ENCODE peak calls at places on chromosomes 16 and 17, in five cellular contexts. One of them, this sample, is unnamed.

GRCh38 chr17:43169561-43170139 is 1.4 kb upstream of the NBR1 start:
- DNase-seq in HepG2: peak
- DNase-seq in K562: peak
- DNase-seq in GM12878: no peak
- DNase-seq in HCT116: no peak
- DNase-seq in this sample: no peak

GRCh38 chr16:22380529-22380928 is 6.1 kb upstream of the CDR2 start:
- DNase-seq in HCT116: no peak
- DNase-seq in HepG2: no peak
- DNase-seq in GM12878: no peak
- DNase-seq in K562: no peak
- DNase-seq in this sample: no peak

GRCh38 chr16:54080524-54081008 is 206.0 kb downstream of the IRX3 start:
- DNase-seq in GM12878: no peak
- DNase-seq in HepG2: peak
- DNase-seq in HCT116: no peak
- DNase-seq in K562: no peak
- DNase-seq in this sample: no peak

GRCh38 chr17:17116406-17116805 is 74.1 kb downstream of the MPRIP start:
- DNase-seq in K562: no peak
- DNase-seq in HepG2: no peak
- DNase-seq in HCT116: no peak
- DNase-seq in GM12878: no peak
- DNase-seq in this sample: no peak

GRCh38 chr17:29136998-29137730 is 43.0 kb downstream of the MYO18A start:
- DNase-seq in HepG2: no peak
- DNase-seq in GM12878: no peak
- DNase-seq in K562: no peak
- DNase-seq in HCT116: no peak
- DNase-seq in this sample: no peak

GRCh38 chr17:18991531-18992315 is 12.8 kb downstream of the FAM83G start:
- DNase-seq in GM12878: no peak
- DNase-seq in K562: no peak
- DNase-seq in HCT116: no peak
- DNase-seq in HepG2: no peak
- DNase-seq in this sample: no peak

GRCh38 chr17:75126954-75127353 is 4.6 kb downstream of the NT5C start:
- DNase-seq in GM12878: no peak
- DNase-seq in K562: no peak
- DNase-seq in HCT116: no peak
- DNase-seq in HepG2: no peak
- DNase-seq in this sample: no peak

GRCh38 chr16:55341681-55342080 is 17.7 kb downstream of the IRX6 start:
- DNase-seq in GM12878: no peak
- DNase-seq in K562: no peak
- DNase-seq in HCT116: no peak
- DNase-seq in HepG2: no peak
- DNase-seq in this sample: no peak

GRCh38 chr16:69176033-69176780 is 10.8 kb upstream of the SNTB2 start:
- DNase-seq in K562: no peak
- DNase-seq in HCT116: no peak
- DNase-seq in HepG2: no peak
- DNase-seq in GM12878: no peak
- DNase-seq in this sample: no peak

GRCh38 chr16:1184156-1184868 is 31.4 kb downstream of the CACNA1H start:
- DNase-seq in HepG2: peak
- DNase-seq in K562: no peak
- DNase-seq in HCT116: no peak
- DNase-seq in GM12878: no peak
- DNase-seq in this sample: no peak

GRCh38 chr17:72717276-72717675 is 375.2 kb downstream of the SLC39A11 start:
- DNase-seq in GM12878: no peak
- DNase-seq in K562: no peak
- DNase-seq in HepG2: no peak
- DNase-seq in HCT116: no peak
- DNase-seq in this sample: no peak

GRCh38 chr17:47808830-47809480 is 12.6 kb downstream of the OSBPL7 start:
- DNase-seq in HCT116: no peak
- DNase-seq in K562: no peak
- DNase-seq in GM12878: no peak
- DNase-seq in HepG2: no peak
- DNase-seq in this sample: no peak

GRCh38 chr17:45115871-45116270 is 16.4 kb downstream of the PLCD3 start:
- DNase-seq in GM12878: no peak
- DNase-seq in HepG2: no peak
- DNase-seq in K562: no peak
- DNase-seq in HCT116: no peak
- DNase-seq in this sample: no peak

GRCh38 chr16:89374393-89374948 is 115.9 kb downstream of the ANKRD11 start:
- DNase-seq in K562: no peak
- DNase-seq in GM12878: no peak
- DNase-seq in HepG2: no peak
- DNase-seq in HCT116: no peak
- DNase-seq in this sample: no peak

GRCh38 chr17:51640108-51640622 is 379.8 kb downstream of the UTP18 start:
- DNase-seq in HCT116: peak
- DNase-seq in GM12878: no peak
- DNase-seq in HepG2: peak
- DNase-seq in K562: peak
- DNase-seq in this sample: no peak

GRCh38 chr17:63356275-63356905 is 89.7 kb downstream of the CYB561 start:
- DNase-seq in K562: no peak
- DNase-seq in HepG2: no peak
- DNase-seq in GM12878: no peak
- DNase-seq in HCT116: peak
- DNase-seq in this sample: no peak

GRCh38 chr16:12538667-12539081 is 265.0 kb downstream of the CPPED1 start:
- DNase-seq in HepG2: no peak
- DNase-seq in K562: no peak
- DNase-seq in GM12878: no peak
- DNase-seq in HCT116: no peak
- DNase-seq in this sample: no peak

GRCh38 chr16:11743308-11744074 is 834 bp upstream of the TXNDC11 start:
- DNase-seq in GM12878: no peak
- DNase-seq in HepG2: peak
- DNase-seq in HCT116: peak
- DNase-seq in K562: peak
- DNase-seq in this sample: no peak

GRCh38 chr17:17666111-17666714 is 15.0 kb upstream of the RAI1 start:
- DNase-seq in HCT116: no peak
- DNase-seq in K562: no peak
- DNase-seq in GM12878: no peak
- DNase-seq in HepG2: peak
- DNase-seq in this sample: no peak

GRCh38 chr17:45844695-45845375 is at the start of gene SPPL2C:
- DNase-seq in HepG2: no peak
- DNase-seq in GM12878: no peak
- DNase-seq in HCT116: no peak
- DNase-seq in K562: no peak
- DNase-seq in this sample: no peak

GRCh38 chr17:82370471-82371332 is 863 bp upstream of the UTS2R start:
- DNase-seq in GM12878: no peak
- DNase-seq in HCT116: no peak
- DNase-seq in HepG2: no peak
- DNase-seq in K562: no peak
- DNase-seq in this sample: no peak

GRCh38 chr16:85359147-85359822 is 247.0 kb upstream of the CIBAR2 start:
- DNase-seq in HCT116: no peak
- DNase-seq in K562: peak
- DNase-seq in GM12878: no peak
- DNase-seq in HepG2: no peak
- DNase-seq in this sample: no peak

GRCh38 chr17:181213-182163 is at the start of gene DOC2B:
- DNase-seq in HepG2: no peak
- DNase-seq in GM12878: no peak
- DNase-seq in HCT116: peak
- DNase-seq in K562: no peak
- DNase-seq in this sample: no peak

GRCh38 chr17:63622571-63623390 is 564 bp downstream of the MAP3K3 start:
- DNase-seq in GM12878: no peak
- DNase-seq in K562: peak
- DNase-seq in HepG2: peak
- DNase-seq in HCT116: no peak
- DNase-seq in this sample: no peak

GRCh38 chr17:35947156-35947585 is 3.7 kb upstream of the LYZL6 start:
- DNase-seq in HepG2: peak
- DNase-seq in GM12878: no peak
- DNase-seq in K562: peak
- DNase-seq in HCT116: peak
- DNase-seq in this sample: peak

GRCh38 chr16:20946015-20946629 is 45.6 kb downstream of the LYRM1 start:
- DNase-seq in K562: no peak
- DNase-seq in GM12878: no peak
- DNase-seq in HCT116: no peak
- DNase-seq in HepG2: no peak
- DNase-seq in this sample: no peak

GRCh38 chr16:88988980-88989791 is 12.2 kb upstream of the CBFA2T3 start:
- DNase-seq in HepG2: no peak
- DNase-seq in HCT116: no peak
- DNase-seq in K562: no peak
- DNase-seq in GM12878: no peak
- DNase-seq in this sample: no peak

GRCh38 chr17:41695134-41695661 is 6.5 kb downstream of the EIF1 start:
- DNase-seq in HCT116: no peak
- DNase-seq in K562: no peak
- DNase-seq in GM12878: no peak
- DNase-seq in HepG2: no peak
- DNase-seq in this sample: no peak
- TF ChIP-seq SRF in HCT116: no peak
- TF ChIP-seq SRF in K562: no peak
- TF ChIP-seq SRF in GM12878: no peak
- TF ChIP-seq SRF in HepG2: no peak
- TF ChIP-seq SRF in this sample: no peak

GRCh38 chr17:58416396-58416795 is 938 bp downstream of the RNF43 start:
- DNase-seq in GM12878: no peak
- DNase-seq in HCT116: no peak
- DNase-seq in K562: no peak
- DNase-seq in HepG2: no peak
- DNase-seq in this sample: no peak

GRCh38 chr17:58413684-58414083 is 3.6 kb downstream of the RNF43 start:
- DNase-seq in HCT116: no peak
- DNase-seq in GM12878: no peak
- DNase-seq in HepG2: no peak
- DNase-seq in K562: no peak
- DNase-seq in this sample: no peak

GRCh38 chr17:58415371-58416055 is 1.8 kb downstream of the RNF43 start:
- DNase-seq in GM12878: no peak
- DNase-seq in HCT116: no peak
- DNase-seq in K562: peak
- DNase-seq in HepG2: peak
- DNase-seq in this sample: no peak

GRCh38 chr17:58412910-58413630 is 4.3 kb downstream of the RNF43 start:
- DNase-seq in GM12878: no peak
- DNase-seq in HCT116: no peak
- DNase-seq in K562: peak
- DNase-seq in HepG2: peak
- DNase-seq in this sample: no peak

GRCh38 chr17:58414596-58414997 is 2.7 kb downstream of the RNF43 start:
- DNase-seq in HepG2: peak
- DNase-seq in HCT116: no peak
- DNase-seq in K562: peak
- DNase-seq in GM12878: no peak
- DNase-seq in this sample: no peak
- TF ChIP-seq SRF in HepG2: no peak
- TF ChIP-seq SRF in HCT116: no peak
- TF ChIP-seq SRF in K562: no peak
- TF ChIP-seq SRF in GM12878: no peak
- TF ChIP-seq SRF in this sample: no peak

DNA sequence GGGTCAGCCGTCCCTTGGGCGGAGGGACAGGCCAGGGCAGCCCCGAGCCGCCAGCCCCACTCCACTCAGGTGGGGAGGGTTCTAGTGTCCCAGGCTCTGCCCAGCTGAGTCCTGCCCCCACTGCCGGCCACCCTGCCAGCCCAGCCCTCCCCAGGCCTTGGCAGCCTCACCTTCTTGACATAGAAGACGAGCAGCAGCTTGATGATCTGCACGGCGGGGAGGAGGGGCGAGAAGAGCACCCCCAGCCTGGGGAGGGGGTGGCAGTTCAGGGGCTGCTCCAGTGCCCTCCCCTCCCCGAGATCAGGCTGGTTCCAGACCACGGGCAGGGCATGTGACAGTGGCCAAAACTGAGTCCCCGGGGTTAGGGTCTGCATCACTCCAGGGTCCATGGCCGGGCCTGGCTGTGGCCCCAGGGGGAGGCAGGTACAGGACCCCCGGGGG is 9.7 kb downstream of the TMC6 start:
- DNase-seq in GM12878: no peak
- DNase-seq in K562: no peak
- DNase-seq in HepG2: no peak
- DNase-seq in HCT116: no peak
- DNase-seq in this sample: no peak
- TF ChIP-seq SRF in GM12878: no peak
- TF ChIP-seq SRF in K562: no peak
- TF ChIP-seq SRF in HepG2: no peak
- TF ChIP-seq SRF in HCT116: no peak
- TF ChIP-seq SRF in this sample: no peak

GRCh38 chr17:8055851-8056231 is 17.0 kb downstream of the ALOX15B start:
- DNase-seq in HCT116: no peak
- DNase-seq in K562: no peak
- DNase-seq in HepG2: no peak
- DNase-seq in GM12878: no peak
- DNase-seq in this sample: no peak

GRCh38 chr17:8056976-8057625 is 18.2 kb downstream of the ALOX15B start:
- DNase-seq in HCT116: no peak
- DNase-seq in K562: no peak
- DNase-seq in HepG2: peak
- DNase-seq in GM12878: no peak
- DNase-seq in this sample: no peak

GRCh38 chr17:8059131-8059530 is 20.3 kb downstream of the ALOX15B start:
- DNase-seq in K562: no peak
- DNase-seq in GM12878: no peak
- DNase-seq in HCT116: no peak
- DNase-seq in HepG2: no peak
- DNase-seq in this sample: no peak

GRCh38 chr17:8056232-8056975 is 17.5 kb downstream of the ALOX15B start:
- DNase-seq in HepG2: peak
- DNase-seq in HCT116: no peak
- DNase-seq in K562: no peak
- DNase-seq in GM12878: peak
- DNase-seq in this sample: no peak

GRCh38 chr17:8057691-8058114 is 18.8 kb downstream of the ALOX15B start:
- DNase-seq in GM12878: peak
- DNase-seq in HCT116: peak
- DNase-seq in K562: peak
- DNase-seq in HepG2: peak
- DNase-seq in this sample: no peak
- TF ChIP-seq SRF in GM12878: no peak
- TF ChIP-seq SRF in HCT116: no peak
- TF ChIP-seq SRF in K562: no peak
- TF ChIP-seq SRF in HepG2: no peak
- TF ChIP-seq SRF in this sample: no peak

GRCh38 chr16:66013497-66013896 is 353.0 kb upstream of the CDH5 start:
- DNase-seq in HCT116: no peak
- DNase-seq in HepG2: no peak
- DNase-seq in GM12878: no peak
- DNase-seq in K562: no peak
- DNase-seq in this sample: no peak
- TF ChIP-seq SRF in HCT116: no peak
- TF ChIP-seq SRF in HepG2: no peak
- TF ChIP-seq SRF in GM12878: no peak
- TF ChIP-seq SRF in K562: no peak
- TF ChIP-seq SRF in this sample: no peak

GRCh38 chr16:2842340-2843000 is 12.4 kb downstream of the ZG16B start:
- DNase-seq in HCT116: peak
- DNase-seq in GM12878: no peak
- DNase-seq in K562: peak
- DNase-seq in HepG2: no peak
- DNase-seq in this sample: peak
- TF ChIP-seq SRF in HCT116: no peak
- TF ChIP-seq SRF in GM12878: no peak
- TF ChIP-seq SRF in K562: no peak
- TF ChIP-seq SRF in HepG2: no peak
- TF ChIP-seq SRF in this sample: no peak

This sample was measured in H1.